ENCODE peak calls at places on chromosome 20, in six cellular contexts. One of them, this sample, is unnamed.

GRCh38 chr20:40634891-40635290 is 54.1 kb downstream of the MAFB start:
- DNase-seq in BE2C: no peak
- DNase-seq in Panc1: no peak
- DNase-seq in OCI-LY7: no peak
- DNase-seq in psoas muscle: no peak
- DNase-seq in endothelial cell: no peak
- DNase-seq in this sample: no peak

GRCh38 chr20:63963784-63964301 is 5.9 kb downstream of the ZNF512B start:
- DNase-seq in BE2C: no peak
- DNase-seq in Panc1: no peak
- DNase-seq in OCI-LY7: no peak
- DNase-seq in psoas muscle: no peak
- DNase-seq in endothelial cell: no peak
- DNase-seq in this sample: no peak

GRCh38 chr20:57712851-57713504 is 3.2 kb upstream of the PMEPA1 start:
- DNase-seq in BE2C: no peak
- DNase-seq in Panc1: no peak
- DNase-seq in OCI-LY7: no peak
- DNase-seq in psoas muscle: no peak
- DNase-seq in endothelial cell: no peak
- DNase-seq in this sample: no peak

GRCh38 chr20:11499235-11499634 is 418.5 kb upstream of the BTBD3 start:
- DNase-seq in BE2C: no peak
- DNase-seq in Panc1: no peak
- DNase-seq in OCI-LY7: no peak
- DNase-seq in psoas muscle: no peak
- DNase-seq in endothelial cell: no peak
- DNase-seq in this sample: no peak

GRCh38 chr20:46998497-46999190 is 104.0 kb downstream of the EYA2 start:
- DNase-seq in BE2C: no peak
- DNase-seq in Panc1: no peak
- DNase-seq in OCI-LY7: no peak
- DNase-seq in psoas muscle: no peak
- DNase-seq in endothelial cell: no peak
- DNase-seq in this sample: no peak

GRCh38 chr20:24915440-24915839 is 33.6 kb upstream of the CST7 start:
- DNase-seq in BE2C: no peak
- DNase-seq in Panc1: no peak
- DNase-seq in OCI-LY7: no peak
- DNase-seq in psoas muscle: no peak
- DNase-seq in endothelial cell: no peak
- DNase-seq in this sample: no peak

GRCh38 chr20:45970646-45971424 is 1.2 kb downstream of the ZNF335 start:
- DNase-seq in BE2C: no peak
- DNase-seq in Panc1: no peak
- DNase-seq in OCI-LY7: peak; percentile 39
- DNase-seq in psoas muscle: no peak
- DNase-seq in endothelial cell: no peak
- DNase-seq in this sample: peak; percentile 29

GRCh38 chr20:57991211-57991841 is 237.1 kb downstream of the ANKRD60 start:
- DNase-seq in BE2C: no peak
- DNase-seq in Panc1: no peak
- DNase-seq in OCI-LY7: no peak
- DNase-seq in psoas muscle: no peak
- DNase-seq in endothelial cell: no peak
- DNase-seq in this sample: no peak

GRCh38 chr20:24615353-24615752 is 145.9 kb downstream of the SYNDIG1 start:
- DNase-seq in BE2C: no peak
- DNase-seq in Panc1: no peak
- DNase-seq in OCI-LY7: no peak
- DNase-seq in psoas muscle: no peak
- DNase-seq in endothelial cell: no peak
- DNase-seq in this sample: no peak

GRCh38 chr20:48181536-48181935 is 396.3 kb upstream of the SULF2 start:
- DNase-seq in BE2C: no peak
- DNase-seq in Panc1: no peak
- DNase-seq in OCI-LY7: peak; percentile 4
- DNase-seq in psoas muscle: no peak
- DNase-seq in endothelial cell: no peak
- DNase-seq in this sample: no peak

GRCh38 chr20:64224344-64225165 is 31.0 kb upstream of the PCMTD2 start:
- DNase-seq in BE2C: no peak
- DNase-seq in Panc1: no peak
- DNase-seq in OCI-LY7: no peak
- DNase-seq in psoas muscle: no peak
- DNase-seq in endothelial cell: no peak
- DNase-seq in this sample: no peak

GRCh38 chr20:11989018-11989771 is 71.5 kb downstream of the BTBD3 start:
- DNase-seq in BE2C: no peak
- DNase-seq in Panc1: no peak
- DNase-seq in OCI-LY7: no peak
- DNase-seq in psoas muscle: no peak
- DNase-seq in endothelial cell: no peak
- DNase-seq in this sample: no peak

GRCh38 chr20:39878321-39878720 is 810.7 kb downstream of the MAFB start:
- DNase-seq in BE2C: no peak
- DNase-seq in Panc1: no peak
- DNase-seq in OCI-LY7: no peak
- DNase-seq in psoas muscle: no peak
- DNase-seq in endothelial cell: no peak
- DNase-seq in this sample: no peak

GRCh38 chr20:59466107-59466815 is 138.1 kb upstream of the PHACTR3 start:
- DNase-seq in BE2C: no peak
- DNase-seq in Panc1: no peak
- DNase-seq in OCI-LY7: no peak
- DNase-seq in psoas muscle: no peak
- DNase-seq in endothelial cell: no peak
- DNase-seq in this sample: no peak

GRCh38 chr20:50635676-50636600 is 55.4 kb downstream of the RIPOR3 start:
- DNase-seq in BE2C: peak; percentile 86
- DNase-seq in Panc1: peak; percentile 59
- DNase-seq in OCI-LY7: peak; percentile 59
- DNase-seq in psoas muscle: peak; percentile 88
- DNase-seq in endothelial cell: peak; percentile 89
- DNase-seq in this sample: peak; percentile 94

GRCh38 chr20:24823989-24824693 is 124.9 kb upstream of the CST7 start:
- DNase-seq in BE2C: no peak
- DNase-seq in Panc1: no peak
- DNase-seq in OCI-LY7: no peak
- DNase-seq in psoas muscle: no peak
- DNase-seq in endothelial cell: no peak
- DNase-seq in this sample: no peak

GRCh38 chr20:37680420-37680819 is 13.4 kb upstream of the CTNNBL1 start:
- DNase-seq in BE2C: no peak
- DNase-seq in Panc1: no peak
- DNase-seq in OCI-LY7: no peak
- DNase-seq in psoas muscle: no peak
- DNase-seq in endothelial cell: no peak
- DNase-seq in this sample: no peak

GRCh38 chr20:30811896-30812671 is 445.4 kb upstream of the DEFB115 start:
- DNase-seq in BE2C: no peak
- DNase-seq in Panc1: no peak
- DNase-seq in OCI-LY7: peak; percentile 27
- DNase-seq in psoas muscle: peak; percentile 61
- DNase-seq in endothelial cell: no peak
- DNase-seq in this sample: peak; percentile 56

GRCh38 chr20:1894951-1895673 is at the start of gene SIRPA:
- DNase-seq in BE2C: peak; percentile 54
- DNase-seq in Panc1: no peak
- DNase-seq in OCI-LY7: no peak
- DNase-seq in psoas muscle: peak; percentile 87
- DNase-seq in endothelial cell: peak; percentile 39
- DNase-seq in this sample: peak; percentile 48

GRCh38 chr20:53597085-53597482 is 3.4 kb upstream of the ZNF217 start:
- DNase-seq in BE2C: no peak
- DNase-seq in Panc1: no peak
- DNase-seq in OCI-LY7: no peak
- DNase-seq in psoas muscle: no peak
- DNase-seq in endothelial cell: no peak
- DNase-seq in this sample: no peak

GRCh38 chr20:61719691-61720347 is 345.9 kb downstream of the TAF4 start:
- DNase-seq in BE2C: no peak
- DNase-seq in Panc1: no peak
- DNase-seq in OCI-LY7: no peak
- DNase-seq in psoas muscle: no peak
- DNase-seq in endothelial cell: no peak
- DNase-seq in this sample: no peak

GRCh38 chr20:51022803-51023616 is at the start of gene KCNG1:
- DNase-seq in BE2C: peak; percentile 84
- DNase-seq in Panc1: no peak
- DNase-seq in OCI-LY7: no peak
- DNase-seq in psoas muscle: peak; percentile 67
- DNase-seq in endothelial cell: peak; percentile 81
- DNase-seq in this sample: peak; percentile 86

GRCh38 chr20:50837532-50838321 is 42.9 kb downstream of the BCAS4 start:
- DNase-seq in BE2C: no peak
- DNase-seq in Panc1: no peak
- DNase-seq in OCI-LY7: peak; percentile 86
- DNase-seq in psoas muscle: no peak
- DNase-seq in endothelial cell: no peak
- DNase-seq in this sample: no peak

DNA sequence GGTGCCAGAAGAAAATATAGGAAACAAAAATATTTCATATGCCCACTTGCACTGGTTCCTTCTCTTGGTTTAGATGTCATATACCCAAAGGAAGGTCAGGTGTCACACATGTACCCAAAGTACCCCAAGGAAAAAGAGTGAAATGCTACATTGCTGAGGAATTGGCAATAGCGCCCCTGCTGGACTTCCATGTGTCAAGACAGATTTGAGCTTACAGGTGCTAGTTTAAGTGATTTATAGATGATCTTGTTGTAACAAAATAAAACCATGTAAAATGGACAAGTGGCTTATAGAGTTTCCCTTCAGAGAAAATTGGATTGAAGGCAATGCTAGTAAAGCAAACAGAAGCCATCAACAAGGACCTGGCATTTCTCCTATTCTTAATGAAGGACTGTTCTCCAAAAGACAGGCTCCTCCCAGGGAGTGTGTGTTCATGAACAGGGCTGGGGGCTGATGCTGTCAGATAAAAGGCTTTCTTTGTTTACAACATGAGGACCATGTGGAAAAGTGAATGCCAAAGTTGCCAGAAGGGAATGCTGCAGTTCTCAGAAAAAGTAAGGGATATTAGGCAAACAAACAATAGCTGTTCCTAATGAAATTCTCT is 64.3 kb upstream of the PAK5 start:
- DNase-seq in BE2C: peak; percentile 40
- DNase-seq in Panc1: no peak
- DNase-seq in OCI-LY7: peak; percentile 20
- DNase-seq in psoas muscle: no peak
- DNase-seq in endothelial cell: peak; percentile 26
- DNase-seq in this sample: peak; percentile 55
- TF ChIP-seq CTCF in BE2C: peak; percentile 85
- TF ChIP-seq CTCF in Panc1: peak; percentile 59
- TF ChIP-seq CTCF in OCI-LY7: peak; percentile 84
- TF ChIP-seq CTCF in psoas muscle: no peak
- TF ChIP-seq CTCF in endothelial cell: peak; percentile 77
- TF ChIP-seq CTCF in this sample: peak; percentile 84

DNA sequence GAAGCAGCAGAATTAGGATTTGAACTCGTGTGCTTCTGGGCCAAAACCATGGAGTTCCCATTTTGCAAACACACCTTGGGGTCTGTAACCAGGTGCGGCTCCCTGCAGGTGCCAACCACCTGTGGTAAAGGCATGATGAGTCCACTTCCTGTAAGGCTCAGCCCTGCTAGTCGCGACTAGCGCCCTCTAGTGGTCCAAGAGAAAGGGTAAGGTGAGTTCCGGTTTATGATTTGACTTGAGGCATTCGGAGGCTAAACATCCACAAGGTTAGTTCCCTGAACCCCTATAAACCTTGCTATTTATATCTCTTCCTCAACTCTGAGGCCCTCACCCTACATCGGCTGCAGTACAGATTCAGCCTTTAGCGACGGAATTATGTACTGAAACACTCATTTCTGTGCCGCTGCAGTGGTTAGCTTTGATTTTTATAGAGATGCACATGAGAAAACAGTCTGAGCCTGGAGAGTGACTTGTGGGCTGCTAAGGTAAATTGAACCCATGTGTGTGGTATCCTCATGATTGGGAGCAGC is 173.4 kb downstream of the PLCB1 start:
- DNase-seq in BE2C: peak; percentile 57
- DNase-seq in Panc1: no peak
- DNase-seq in OCI-LY7: peak; percentile 86
- DNase-seq in psoas muscle: no peak
- DNase-seq in endothelial cell: peak; percentile 49
- DNase-seq in this sample: peak; percentile 89
- TF ChIP-seq CTCF in BE2C: peak; percentile 91
- TF ChIP-seq CTCF in Panc1: peak; percentile 60
- TF ChIP-seq CTCF in OCI-LY7: peak; percentile 93
- TF ChIP-seq CTCF in psoas muscle: peak; percentile 59
- TF ChIP-seq CTCF in endothelial cell: peak; percentile 80
- TF ChIP-seq CTCF in this sample: peak; percentile 92

GRCh38 chr20:20839771-20840170 is 127.3 kb upstream of the RALGAPA2 start:
- DNase-seq in BE2C: no peak
- DNase-seq in Panc1: no peak
- DNase-seq in OCI-LY7: no peak
- DNase-seq in psoas muscle: no peak
- DNase-seq in endothelial cell: no peak
- DNase-seq in this sample: no peak

GRCh38 chr20:20849126-20849525 is 136.7 kb upstream of the RALGAPA2 start:
- DNase-seq in BE2C: no peak
- DNase-seq in Panc1: no peak
- DNase-seq in OCI-LY7: no peak
- DNase-seq in psoas muscle: no peak
- DNase-seq in endothelial cell: no peak
- DNase-seq in this sample: no peak

GRCh38 chr20:20843982-20844381 is 131.5 kb upstream of the RALGAPA2 start:
- DNase-seq in BE2C: no peak
- DNase-seq in Panc1: no peak
- DNase-seq in OCI-LY7: no peak
- DNase-seq in psoas muscle: no peak
- DNase-seq in endothelial cell: no peak
- DNase-seq in this sample: peak; percentile 66
- TF ChIP-seq CTCF in BE2C: no peak
- TF ChIP-seq CTCF in Panc1: no peak
- TF ChIP-seq CTCF in OCI-LY7: peak; percentile 26
- TF ChIP-seq CTCF in psoas muscle: no peak
- TF ChIP-seq CTCF in endothelial cell: no peak
- TF ChIP-seq CTCF in this sample: peak; percentile 57

GRCh38 chr20:23230766-23231385 is 119.7 kb upstream of the NXT1 start:
- DNase-seq in BE2C: no peak
- DNase-seq in Panc1: no peak
- DNase-seq in OCI-LY7: no peak
- DNase-seq in psoas muscle: no peak
- DNase-seq in endothelial cell: no peak
- DNase-seq in this sample: no peak

GRCh38 chr20:23227976-23228375 is 122.6 kb upstream of the NXT1 start:
- DNase-seq in BE2C: no peak
- DNase-seq in Panc1: no peak
- DNase-seq in OCI-LY7: no peak
- DNase-seq in psoas muscle: no peak
- DNase-seq in endothelial cell: no peak
- DNase-seq in this sample: no peak

GRCh38 chr20:23229989-23230388 is 120.6 kb upstream of the NXT1 start:
- DNase-seq in BE2C: no peak
- DNase-seq in Panc1: no peak
- DNase-seq in OCI-LY7: no peak
- DNase-seq in psoas muscle: no peak
- DNase-seq in endothelial cell: no peak
- DNase-seq in this sample: no peak

GRCh38 chr20:23227274-23227673 is 123.3 kb upstream of the NXT1 start:
- DNase-seq in BE2C: no peak
- DNase-seq in Panc1: no peak
- DNase-seq in OCI-LY7: no peak
- DNase-seq in psoas muscle: no peak
- DNase-seq in endothelial cell: no peak
- DNase-seq in this sample: no peak

GRCh38 chr20:23228912-23229311 is 121.7 kb upstream of the NXT1 start:
- DNase-seq in BE2C: no peak
- DNase-seq in Panc1: no peak
- DNase-seq in OCI-LY7: no peak
- DNase-seq in psoas muscle: no peak
- DNase-seq in endothelial cell: no peak
- DNase-seq in this sample: no peak
- TF ChIP-seq CTCF in BE2C: no peak
- TF ChIP-seq CTCF in Panc1: no peak
- TF ChIP-seq CTCF in OCI-LY7: no peak
- TF ChIP-seq CTCF in psoas muscle: no peak
- TF ChIP-seq CTCF in endothelial cell: no peak
- TF ChIP-seq CTCF in this sample: no peak